ENCODE peak calls at places on chromosomes 1 and 21, in ten cellular contexts. P is cardiac muscle cell, O is heart left ventricle, S is fibroblast of lung, C is GM23248, D is OCI-LY7, L is transverse colon, H is pancreas, W is tibial artery, Q is uterus. V is an unnamed sample.

GRCh38 chr1:244970236-244970652 is 105.9 kb upstream of the HNRNPU start:
- DNase-seq in Q (no peak), C (peak; percentile 85), D (peak; percentile 80), O (no peak), P (peak; percentile 86), L (no peak), H (no peak), S (peak; percentile 79), W (no peak), V (peak; percentile 88)

GRCh38 chr1:38037481-38037939 is 9.1 kb downstream of the POU3F1 start:
- DNase-seq in H (no peak), O (no peak), P (no peak), Q (no peak), S (no peak), W (no peak), D (peak; percentile 19), C (peak; percentile 27), L (no peak), V (no peak)

GRCh38 chr1:203278087-203278884 is 27.0 kb upstream of the BTG2 start:
- DNase-seq in O (peak; percentile 96), W (peak; percentile 98), P (peak; percentile 79), Q (peak; percentile 98), C (peak; percentile 85), L (peak; percentile 83), H (peak; percentile 80), D (peak; percentile 55), S (peak; percentile 79), V (peak; percentile 97)

GRCh38 chr1:151309851-151310323 is 17.3 kb downstream of the PI4KB start:
- DNase-seq in O (no peak), C (no peak), W (no peak), Q (no peak), D (no peak), L (no peak), S (peak; percentile 82), H (no peak), P (no peak), V (no peak)

GRCh38 chr1:53367503-53368313 is 39.8 kb upstream of the LRP8 start:
- DNase-seq in Q (no peak), W (peak; percentile 59), C (no peak), P (peak; percentile 80), S (no peak), H (no peak), O (no peak), D (peak; percentile 82), L (peak; percentile 19), V (peak; percentile 57)

GRCh38 chr1:7335224-7335879 is 435.7 kb upstream of the VAMP3 start:
- DNase-seq in C (no peak), D (no peak), O (no peak), P (no peak), L (no peak), W (no peak), H (no peak), S (peak; percentile 35), Q (no peak), V (no peak)

GRCh38 chr1:243819438-243819839 is 30.6 kb downstream of the AKT3 start:
- DNase-seq in W (no peak), P (no peak), O (no peak), L (no peak), H (no peak), S (no peak), C (no peak), D (no peak), Q (no peak), V (no peak)

GRCh38 chr1:211326528-211327340 is at the start of gene TRAF5:
- DNase-seq in D (peak; percentile 65), S (peak; percentile 59), L (peak; percentile 70), O (peak; percentile 32), C (peak; percentile 72), Q (peak; percentile 43), P (peak; percentile 66), H (peak; percentile 53), W (peak; percentile 76), V (peak; percentile 61)

GRCh38 chr1:180157576-180158057 is 2.9 kb downstream of the QSOX1 start:
- DNase-seq in C (peak; percentile 27), D (no peak), H (peak; percentile 85), P (no peak), O (no peak), Q (no peak), S (no peak), L (peak; percentile 44), W (no peak), V (no peak)

GRCh38 chr1:180157108-180157507 is 2.4 kb downstream of the QSOX1 start:
- DNase-seq in C (peak; percentile 76), D (no peak), S (peak; percentile 56), Q (no peak), P (no peak), W (no peak), H (no peak), O (no peak), L (no peak), V (no peak)

GRCh38 chr1:180160362-180160761 is 5.7 kb downstream of the QSOX1 start:
- DNase-seq in H (no peak), S (no peak), C (no peak), L (no peak), O (no peak), W (no peak), Q (no peak), P (no peak), D (no peak), V (no peak)

GRCh38 chr1:180156631-180157091 is 2.0 kb downstream of the QSOX1 start:
- DNase-seq in C (peak; percentile 88), O (no peak), P (no peak), H (no peak), D (no peak), S (peak; percentile 66), L (no peak), Q (no peak), W (no peak), V (no peak)

DNA sequence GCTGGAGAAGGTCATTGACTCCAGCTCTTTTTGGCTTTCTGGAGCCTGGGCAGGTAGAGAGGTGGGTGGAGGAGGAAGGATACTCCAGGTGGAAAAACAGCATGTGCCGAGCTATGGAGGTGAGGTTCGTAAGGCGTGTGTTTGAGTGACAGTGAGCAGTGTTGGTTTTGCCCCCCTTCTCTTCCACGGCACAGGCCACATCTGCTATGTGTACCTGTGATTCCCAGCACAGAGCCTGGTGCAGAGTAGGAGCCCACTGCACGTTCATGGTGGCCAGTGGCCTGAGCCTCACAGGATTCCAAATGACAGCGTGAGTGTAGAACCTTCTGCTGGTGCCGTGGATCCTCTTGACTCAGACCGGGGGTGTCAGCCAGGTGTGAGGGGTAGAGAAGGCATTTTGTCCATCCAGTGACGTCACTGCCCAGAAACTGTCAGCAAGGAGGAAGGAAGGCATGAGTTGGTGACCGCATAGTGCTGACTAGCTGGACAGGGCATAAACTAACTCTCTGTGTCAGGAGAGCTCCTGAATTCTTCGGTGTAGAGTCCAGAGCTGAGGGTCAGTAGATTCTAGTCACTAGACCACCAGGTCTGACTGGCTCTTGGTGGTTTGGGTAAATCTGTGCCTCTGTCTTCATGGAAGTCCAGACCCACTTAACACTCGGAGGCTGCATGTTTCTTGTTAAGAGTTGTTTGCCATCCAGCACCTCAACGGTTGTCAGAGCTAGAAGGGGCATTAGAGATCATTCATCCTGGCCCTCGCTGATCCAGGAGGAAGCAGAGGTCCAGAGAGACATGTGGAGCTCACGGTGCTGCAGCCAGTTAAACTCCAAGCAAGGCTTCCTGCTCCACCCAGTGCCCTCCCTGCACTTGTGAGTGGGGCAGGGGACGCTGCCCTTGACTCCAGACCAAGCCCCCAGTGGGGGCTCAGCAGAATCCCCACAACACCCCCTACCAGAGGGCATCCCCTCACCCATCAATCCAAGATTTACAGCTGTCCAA is 3.8 kb downstream of the QSOX1 start:
- DNase-seq in C (no peak), D (no peak), Q (no peak), P (no peak), S (no peak), O (no peak), L (peak; percentile 37), W (no peak), H (peak; percentile 73), V (no peak)
- H3K4me3 ChIP-seq in C (no peak overlapping the region), D (no peak overlapping the region), Q (no peak overlapping the region), P (no peak overlapping the region), S (peak overlapping the region; percentile 99), O (no peak overlapping the region), L (no peak overlapping the region), W (no peak overlapping the region), H (peak overlapping the region; percentile 10), V (no peak overlapping the region)

GRCh38 chr1:167789501-167789900 is 67.7 kb downstream of the MPZL1 start:
- DNase-seq in P (no peak), W (no peak), Q (no peak), S (no peak), L (no peak), H (no peak), O (no peak), D (no peak), C (peak; percentile 24), V (no peak)

GRCh38 chr1:167794043-167794442 is 72.3 kb downstream of the MPZL1 start:
- DNase-seq in D (no peak), W (no peak), Q (no peak), O (no peak), P (no peak), H (no peak), C (peak; percentile 41), S (no peak), L (no peak), V (no peak)

GRCh38 chr1:167791281-167792209 is 69.8 kb downstream of the MPZL1 start:
- DNase-seq in O (peak; percentile 38), W (no peak), D (no peak), S (peak; percentile 99), H (no peak), P (no peak), Q (peak; percentile 89), L (peak; percentile 36), C (peak; percentile 98), V (no peak)

GRCh38 chr1:167786502-167786901 is 64.7 kb downstream of the MPZL1 start:
- DNase-seq in S (no peak), Q (no peak), D (no peak), L (no peak), H (no peak), C (no peak), O (no peak), W (no peak), P (no peak), V (no peak)

DNA sequence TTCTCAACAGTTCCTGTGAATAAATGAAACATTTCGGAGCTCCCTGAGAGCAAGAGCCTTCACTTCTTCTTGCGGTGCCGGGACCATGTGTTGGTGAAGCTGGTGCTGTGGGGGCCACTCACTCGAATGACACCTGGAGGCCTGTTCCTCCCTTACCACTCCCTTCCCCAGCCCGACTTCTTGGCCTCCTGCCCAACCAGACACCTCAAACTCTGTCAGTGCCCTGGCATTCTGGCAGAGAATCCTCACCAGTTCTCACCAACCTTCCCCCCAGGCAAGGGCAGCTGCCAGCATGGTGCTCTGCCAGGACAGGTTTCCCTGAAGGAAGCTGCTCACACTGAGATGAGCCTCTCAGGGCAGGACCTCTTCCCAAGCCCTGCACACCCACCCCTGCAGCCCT is 68.3 kb downstream of the MPZL1 start:
- DNase-seq in H (no peak), O (no peak), P (no peak), D (no peak), S (no peak), Q (peak; percentile 33), W (no peak), L (no peak), C (no peak), V (no peak)
- H3K27ac ChIP-seq in H (no peak overlapping the region), O (no peak overlapping the region), P (peak overlapping the region; percentile 32), D (no peak overlapping the region), S (no peak overlapping the region), Q (no peak overlapping the region), W (no peak overlapping the region), L (no peak overlapping the region), C (no peak overlapping the region), V (no peak overlapping the region)

GRCh38 chr21:28445081-28445830 is 547.4 kb downstream of the LTN1 start:
- DNase-seq in W (no peak), P (no peak), H (no peak), L (no peak), O (no peak), D (no peak), S (peak; percentile 76), Q (no peak), C (peak; percentile 87), V (no peak)
- H3K9me3 ChIP-seq in W (no peaks in the 10 kb centered on the region), P (no peaks in the 10 kb centered on the region), H (no peaks in the 10 kb centered on the region), L (no peaks in the 10 kb centered on the region), O (no peaks in the 10 kb centered on the region), D (no peaks in the 10 kb centered on the region), S (no peaks in the 10 kb centered on the region), Q (no peaks in the 10 kb centered on the region), C (no peaks in the 10 kb centered on the region), V (no peaks in the 10 kb centered on the region)

DNA sequence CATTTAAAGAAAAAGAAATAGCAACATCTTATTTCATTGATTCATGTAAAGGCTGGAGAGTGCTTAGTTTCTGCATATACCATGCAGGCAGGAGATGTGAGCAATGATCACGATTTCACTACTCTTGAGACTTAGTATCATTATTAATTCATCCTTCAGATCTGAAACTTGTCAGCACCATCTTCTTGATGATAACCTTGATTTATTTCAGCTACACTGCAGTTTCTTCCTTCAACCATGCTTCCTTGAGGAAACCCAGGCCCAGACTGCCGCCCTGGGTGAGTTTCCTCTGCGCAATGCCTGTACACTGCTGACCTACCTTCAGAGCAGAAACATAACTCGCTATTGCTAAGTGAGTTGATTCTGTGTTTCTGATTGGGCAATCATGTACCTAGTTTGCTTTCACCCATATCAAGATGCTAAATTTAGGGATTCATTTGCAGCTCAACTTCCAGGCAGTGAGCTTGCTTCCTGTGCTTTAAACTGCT is 13.5 kb upstream of the BCL10 start:
- DNase-seq in S (no peak), P (peak; percentile 35), D (peak; percentile 55), C (no peak), L (no peak), W (no peak), O (no peak), H (no peak), Q (no peak), V (no peak)
- H3K4me3 ChIP-seq in S (no peak overlapping the region), P (no peak overlapping the region), D (peak overlapping the region; percentile 10), C (no peak overlapping the region), L (no peak overlapping the region), W (no peak overlapping the region), O (no peak overlapping the region), H (no peak overlapping the region), Q (no peak overlapping the region), V (no peak overlapping the region)

V was measured in aorta.